ENCODE peak calls at places on chromosomes 3 and 15, in five cellular contexts. Y, A, X, G and Q are unnamed samples.

GRCh38 chr3:178514411-178514800 is 21.8 kb upstream of the KCNMB2 start:
- DNase-seq in Y (no peak), G (no peak), X (no peak), A (no peak), Q (no peak)

GRCh38 chr3:128278761-128279593 is 125.7 kb downstream of the EEFSEC start:
- DNase-seq in G (peak), Y (peak), X (peak), A (peak), Q (peak)

GRCh38 chr3:76131396-76132153 is 346.2 kb upstream of the ZNF717 start:
- DNase-seq in G (no peak), A (no peak), Y (no peak), X (no peak), Q (peak)

GRCh38 chr3:138914870-138915502 is 32.0 kb downstream of the FOXL2 start:
- DNase-seq in A (no peak), G (no peak), X (no peak), Y (no peak), Q (peak)

GRCh38 chr15:99566157-99566900 is 545 bp downstream of the MEF2A start:
- DNase-seq in X (no peak), G (peak), Y (no peak), A (peak), Q (no peak)

GRCh38 chr15:90946538-90946937 is 8.1 kb upstream of the RCCD1 start:
- DNase-seq in X (no peak), G (no peak), Y (no peak), A (no peak), Q (no peak)

GRCh38 chr15:55715355-55716076 is 27.4 kb downstream of the PRTG start:
- DNase-seq in A (no peak), G (no peak), Y (no peak), X (no peak), Q (no peak)

GRCh38 chr15:78421241-78421994 is 16.6 kb upstream of the IREB2 start:
- DNase-seq in A (no peak), X (no peak), Y (no peak), G (no peak), Q (no peak)

GRCh38 chr15:27865323-27865922 is 233.7 kb downstream of the OCA2 start:
- DNase-seq in G (no peak), A (no peak), Y (no peak), X (no peak), Q (no peak)

GRCh38 chr3:27675287-27675686 is 46.8 kb downstream of the EOMES start:
- DNase-seq in A (no peak), X (no peak), Y (no peak), G (no peak), Q (peak)

DNA sequence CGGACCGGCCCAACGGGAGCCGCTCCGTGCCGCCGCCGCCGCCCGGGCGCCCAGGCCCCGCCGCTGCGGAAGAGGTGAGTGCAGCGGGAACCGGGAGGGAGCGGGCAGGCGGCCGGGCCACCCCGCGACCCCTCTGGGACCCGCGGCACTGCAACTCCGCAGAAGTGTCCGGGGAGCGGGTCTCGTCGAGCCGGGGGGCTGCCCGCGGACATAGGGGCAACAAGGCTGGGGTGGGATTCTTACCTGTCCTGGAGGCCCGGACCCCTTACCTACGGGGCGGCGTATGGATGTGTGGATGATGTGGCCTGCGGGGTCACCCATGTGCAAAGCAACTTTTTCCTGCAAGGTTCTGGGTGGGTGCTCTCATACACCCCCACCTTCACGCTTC is 361 bp downstream of the SEMA3F start:
- DNase-seq in A (no peak), G (no peak), X (no peak), Y (no peak), Q (no peak)
- H3K4me3 ChIP-seq in A (peak), G (peak), X (peak), Y (peak), Q (peak)

GRCh38 chr15:71532994-71533393 is 277.4 kb upstream of the NR2E3 start:
- DNase-seq in G (no peak), A (no peak), X (no peak), Y (no peak), Q (peak)
- TF ChIP-seq CTCF in G (peak), A (peak), X (no peak), Y (no peak), Q (peak)

GRCh38 chr3:40200754-40201316 is 108.7 kb upstream of the EIF1B start:
- DNase-seq in G (no peak), A (no peak), X (no peak), Y (no peak), Q (no peak)
- H3K4me3 ChIP-seq in G (no peak), A (no peak), X (no peak), Y (peak), Q (no peak)

GRCh38 chr15:56817266-56817665 is 84.0 kb upstream of the ZNF280D start:
- DNase-seq in A (no peak), G (no peak), X (no peak), Y (no peak), Q (peak)
- TF ChIP-seq CTCF in A (no peak), G (no peak), X (no peak), Y (no peak), Q (no peak)

GRCh38 chr15:70503073-70503745 is 260.1 kb downstream of the UACA start:
- DNase-seq in G (no peak), A (no peak), Y (no peak), X (no peak), Q (no peak)

GRCh38 chr15:70503798-70504304 is 259.5 kb downstream of the UACA start:
- DNase-seq in X (no peak), G (no peak), Y (no peak), A (no peak), Q (no peak)

GRCh38 chr15:70504988-70505387 is 258.4 kb downstream of the UACA start:
- DNase-seq in Y (no peak), G (no peak), A (no peak), X (no peak), Q (no peak)

GRCh38 chr15:70505411-70505919 is 257.9 kb downstream of the UACA start:
- DNase-seq in G (no peak), X (no peak), A (no peak), Y (no peak), Q (peak)

GRCh38 chr15:70504305-70504951 is 258.9 kb downstream of the UACA start:
- DNase-seq in G (peak), X (peak), Y (peak), A (peak), Q (peak)
- H3K4me3 ChIP-seq in G (no peak), X (no peak), Y (no peak), A (no peak), Q (no peak)

GRCh38 chr15:80512729-80513670 is 108.8 kb downstream of the ARNT2 start:
- DNase-seq in G (no peak), X (no peak), Y (no peak), A (no peak), Q (peak)
- TF ChIP-seq CTCF in G (no peak), X (no peak), Y (no peak), A (no peak), Q (no peak)

GRCh38 chr3:12446298-12446697 is 38.0 kb upstream of the TSEN2 start:
- DNase-seq in G (no peak), X (no peak), Y (no peak), A (no peak), Q (no peak)

GRCh38 chr3:12443781-12444522 is 40.3 kb upstream of the TSEN2 start:
- DNase-seq in G (no peak), Y (no peak), A (no peak), X (no peak), Q (no peak)

GRCh38 chr3:12447075-12447474 is 37.2 kb upstream of the TSEN2 start:
- DNase-seq in A (no peak), G (no peak), Y (no peak), X (no peak), Q (no peak)

GRCh38 chr3:12444582-12445468 is 39.5 kb upstream of the TSEN2 start:
- DNase-seq in Y (peak), X (peak), G (no peak), A (peak), Q (no peak)

GRCh38 chr3:12445523-12446240 is 38.6 kb upstream of the TSEN2 start:
- DNase-seq in A (no peak), Y (no peak), G (no peak), X (no peak), Q (no peak)
- H3K4me3 ChIP-seq in A (no peak), Y (no peak), G (no peak), X (no peak), Q (no peak)